ENCODE peak calls at places on chromosomes 5 and 9, in nine cellular contexts. One of them, this sample, is unnamed.
A peak's percentile ranks its signal among the peaks of the same experiment; 100 is the strongest.

GRCh38 chr9:90871327-90871935 is 69.8 kb downstream of the SYK start:
- DNase-seq in GM23338: no peak
- DNase-seq in IMR-90: no peak
- DNase-seq in uterus: no peak
- DNase-seq in psoas muscle: no peak
- DNase-seq in right lobe of liver: no peak
- DNase-seq in effector memory CD4-positive, alpha-beta T cell: no peak
- DNase-seq in prostate gland: no peak
- DNase-seq in CD4-positive, alpha-beta memory T cell: no peak
- DNase-seq in this sample: no peak

GRCh38 chr5:150001660-150002493 is 1.3 kb downstream of the HMGXB3 start:
- DNase-seq in effector memory CD4-positive, alpha-beta T cell: peak; percentile 29
- DNase-seq in CD4-positive, alpha-beta memory T cell: peak; percentile 66
- DNase-seq in GM23338: peak; percentile 78
- DNase-seq in IMR-90: peak; percentile 75
- DNase-seq in prostate gland: peak; percentile 41
- DNase-seq in uterus: no peak
- DNase-seq in right lobe of liver: no peak
- DNase-seq in psoas muscle: no peak
- DNase-seq in this sample: no peak

GRCh38 chr9:133028221-133028620 is 2.6 kb upstream of the GTF3C5 start:
- DNase-seq in psoas muscle: no peak
- DNase-seq in uterus: no peak
- DNase-seq in effector memory CD4-positive, alpha-beta T cell: no peak
- DNase-seq in IMR-90: no peak
- DNase-seq in CD4-positive, alpha-beta memory T cell: no peak
- DNase-seq in prostate gland: no peak
- DNase-seq in GM23338: no peak
- DNase-seq in right lobe of liver: no peak
- DNase-seq in this sample: no peak

GRCh38 chr5:168865973-168866372 is 286.8 kb upstream of the PANK3 start:
- DNase-seq in GM23338: peak; percentile 60
- DNase-seq in effector memory CD4-positive, alpha-beta T cell: no peak
- DNase-seq in CD4-positive, alpha-beta memory T cell: no peak
- DNase-seq in psoas muscle: no peak
- DNase-seq in right lobe of liver: no peak
- DNase-seq in IMR-90: no peak
- DNase-seq in uterus: no peak
- DNase-seq in prostate gland: no peak
- DNase-seq in this sample: no peak

GRCh38 chr5:169422087-169422486 is 121.1 kb upstream of the SLIT3 start:
- DNase-seq in CD4-positive, alpha-beta memory T cell: no peak
- DNase-seq in psoas muscle: no peak
- DNase-seq in prostate gland: no peak
- DNase-seq in effector memory CD4-positive, alpha-beta T cell: no peak
- DNase-seq in right lobe of liver: no peak
- DNase-seq in uterus: no peak
- DNase-seq in IMR-90: no peak
- DNase-seq in GM23338: no peak
- DNase-seq in this sample: peak; percentile 59

GRCh38 chr5:129474544-129474943 is 14.4 kb downstream of the ADAMTS19 start:
- DNase-seq in right lobe of liver: no peak
- DNase-seq in CD4-positive, alpha-beta memory T cell: no peak
- DNase-seq in uterus: no peak
- DNase-seq in prostate gland: no peak
- DNase-seq in effector memory CD4-positive, alpha-beta T cell: no peak
- DNase-seq in GM23338: no peak
- DNase-seq in psoas muscle: no peak
- DNase-seq in IMR-90: no peak
- DNase-seq in this sample: no peak

GRCh38 chr9:123353984-123354591 is 1.9 kb upstream of the CRB2 start:
- DNase-seq in effector memory CD4-positive, alpha-beta T cell: no peak
- DNase-seq in GM23338: peak; percentile 91
- DNase-seq in IMR-90: peak; percentile 46
- DNase-seq in CD4-positive, alpha-beta memory T cell: peak; percentile 21
- DNase-seq in prostate gland: peak; percentile 40
- DNase-seq in right lobe of liver: no peak
- DNase-seq in uterus: peak; percentile 76
- DNase-seq in psoas muscle: peak; percentile 81
- DNase-seq in this sample: peak; percentile 44

GRCh38 chr5:179858241-179858585 is 404 bp downstream of the MRNIP start:
- DNase-seq in uterus: no peak
- DNase-seq in CD4-positive, alpha-beta memory T cell: no peak
- DNase-seq in GM23338: peak; percentile 67
- DNase-seq in effector memory CD4-positive, alpha-beta T cell: peak; percentile 24
- DNase-seq in prostate gland: peak; percentile 30
- DNase-seq in IMR-90: peak; percentile 17
- DNase-seq in psoas muscle: peak; percentile 56
- DNase-seq in right lobe of liver: peak; percentile 63
- DNase-seq in this sample: peak; percentile 71

GRCh38 chr9:87340391-87340790 is 157.3 kb upstream of the DAPK1 start:
- DNase-seq in uterus: no peak
- DNase-seq in psoas muscle: no peak
- DNase-seq in CD4-positive, alpha-beta memory T cell: no peak
- DNase-seq in effector memory CD4-positive, alpha-beta T cell: no peak
- DNase-seq in GM23338: no peak
- DNase-seq in right lobe of liver: no peak
- DNase-seq in prostate gland: no peak
- DNase-seq in IMR-90: no peak
- DNase-seq in this sample: no peak

GRCh38 chr5:135034963-135035677 is 1.1 kb upstream of the PITX1 start:
- DNase-seq in effector memory CD4-positive, alpha-beta T cell: no peak
- DNase-seq in CD4-positive, alpha-beta memory T cell: no peak
- DNase-seq in GM23338: no peak
- DNase-seq in IMR-90: no peak
- DNase-seq in uterus: no peak
- DNase-seq in prostate gland: no peak
- DNase-seq in right lobe of liver: no peak
- DNase-seq in psoas muscle: peak; percentile 71
- DNase-seq in this sample: no peak

GRCh38 chr5:156593546-156593945 is 256.5 kb upstream of the PPP1R2B start:
- DNase-seq in uterus: no peak
- DNase-seq in prostate gland: no peak
- DNase-seq in right lobe of liver: no peak
- DNase-seq in GM23338: no peak
- DNase-seq in psoas muscle: no peak
- DNase-seq in CD4-positive, alpha-beta memory T cell: no peak
- DNase-seq in IMR-90: no peak
- DNase-seq in effector memory CD4-positive, alpha-beta T cell: no peak
- DNase-seq in this sample: no peak

GRCh38 chr5:175659546-175660248 is 1.8 kb downstream of the HRH2 start:
- DNase-seq in GM23338: no peak
- DNase-seq in CD4-positive, alpha-beta memory T cell: no peak
- DNase-seq in effector memory CD4-positive, alpha-beta T cell: no peak
- DNase-seq in uterus: no peak
- DNase-seq in prostate gland: no peak
- DNase-seq in IMR-90: no peak
- DNase-seq in psoas muscle: no peak
- DNase-seq in right lobe of liver: no peak
- DNase-seq in this sample: no peak

GRCh38 chr5:56064984-56065383 is 70.2 kb upstream of the IL6ST start:
- DNase-seq in prostate gland: no peak
- DNase-seq in IMR-90: peak; percentile 68
- DNase-seq in GM23338: no peak
- DNase-seq in CD4-positive, alpha-beta memory T cell: no peak
- DNase-seq in effector memory CD4-positive, alpha-beta T cell: no peak
- DNase-seq in uterus: no peak
- DNase-seq in psoas muscle: no peak
- DNase-seq in right lobe of liver: no peak
- DNase-seq in this sample: no peak

GRCh38 chr5:157464518-157465171 is 4.6 kb downstream of the NIPAL4 start:
- DNase-seq in right lobe of liver: no peak
- DNase-seq in GM23338: peak; percentile 41
- DNase-seq in effector memory CD4-positive, alpha-beta T cell: no peak
- DNase-seq in CD4-positive, alpha-beta memory T cell: no peak
- DNase-seq in uterus: peak; percentile 88
- DNase-seq in prostate gland: peak; percentile 63
- DNase-seq in IMR-90: peak; percentile 90
- DNase-seq in psoas muscle: no peak
- DNase-seq in this sample: no peak

GRCh38 chr9:129208191-129209091 is 30.4 kb upstream of the IER5L start:
- DNase-seq in prostate gland: no peak
- DNase-seq in IMR-90: no peak
- DNase-seq in effector memory CD4-positive, alpha-beta T cell: no peak
- DNase-seq in GM23338: peak; percentile 96
- DNase-seq in right lobe of liver: no peak
- DNase-seq in uterus: no peak
- DNase-seq in psoas muscle: peak; percentile 44
- DNase-seq in CD4-positive, alpha-beta memory T cell: no peak
- DNase-seq in this sample: peak; percentile 27

GRCh38 chr5:36744041-36744677 is 132.4 kb upstream of the NIPBL start:
- DNase-seq in effector memory CD4-positive, alpha-beta T cell: no peak
- DNase-seq in GM23338: no peak
- DNase-seq in right lobe of liver: peak; percentile 81
- DNase-seq in psoas muscle: no peak
- DNase-seq in uterus: no peak
- DNase-seq in IMR-90: no peak
- DNase-seq in CD4-positive, alpha-beta memory T cell: no peak
- DNase-seq in prostate gland: peak; percentile 82
- DNase-seq in this sample: no peak
- H3K27ac ChIP-seq in effector memory CD4-positive, alpha-beta T cell: no peak overlapping the region
- H3K27ac ChIP-seq in GM23338: peak overlapping the region; percentile 84
- H3K27ac ChIP-seq in right lobe of liver: no peak overlapping the region
- H3K27ac ChIP-seq in psoas muscle: peak overlapping the region; percentile 64
- H3K27ac ChIP-seq in uterus: peak overlapping the region; percentile 71
- H3K27ac ChIP-seq in IMR-90: no peak overlapping the region
- H3K27ac ChIP-seq in CD4-positive, alpha-beta memory T cell: no peak overlapping the region
- H3K27ac ChIP-seq in prostate gland: peak overlapping the region; percentile 94
- H3K27ac ChIP-seq in this sample: peak overlapping the region; percentile 69

DNA sequence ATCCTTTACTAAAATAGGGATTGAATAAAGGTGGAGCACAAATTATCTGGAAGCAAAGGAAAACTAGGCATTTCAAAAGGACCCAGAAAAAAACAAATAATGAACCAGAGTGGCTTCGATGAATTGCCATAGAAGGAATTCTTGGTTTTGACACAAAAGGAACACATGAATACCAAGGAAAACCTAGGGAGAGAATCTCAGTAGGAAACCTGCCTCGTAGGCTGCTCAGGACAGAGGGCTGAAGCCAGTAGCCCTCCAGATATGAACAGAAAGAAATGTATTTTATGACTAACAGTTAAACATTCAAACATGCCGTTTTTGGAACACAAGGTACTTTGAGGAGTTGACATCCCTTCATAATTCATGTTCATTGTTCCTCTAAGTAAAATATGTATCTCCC is 245.5 kb downstream of the SLF1 start:
- DNase-seq in uterus: no peak
- DNase-seq in GM23338: no peak
- DNase-seq in effector memory CD4-positive, alpha-beta T cell: no peak
- DNase-seq in CD4-positive, alpha-beta memory T cell: no peak
- DNase-seq in prostate gland: no peak
- DNase-seq in right lobe of liver: no peak
- DNase-seq in psoas muscle: no peak
- DNase-seq in IMR-90: no peak
- DNase-seq in this sample: no peak
- H3K4me1 ChIP-seq in uterus: no peaks in the 10 kb centered on the region
- H3K4me1 ChIP-seq in GM23338: peaks cover 38% of the 10 kb centered on the region
- H3K4me1 ChIP-seq in effector memory CD4-positive, alpha-beta T cell: no peaks in the 10 kb centered on the region
- H3K4me1 ChIP-seq in CD4-positive, alpha-beta memory T cell: no peaks in the 10 kb centered on the region
- H3K4me1 ChIP-seq in prostate gland: no peaks in the 10 kb centered on the region
- H3K4me1 ChIP-seq in right lobe of liver: no peaks in the 10 kb centered on the region
- H3K4me1 ChIP-seq in psoas muscle: no peaks in the 10 kb centered on the region
- H3K4me1 ChIP-seq in IMR-90: no peaks in the 10 kb centered on the region
- H3K4me1 ChIP-seq in this sample: no peaks in the 10 kb centered on the region

DNA sequence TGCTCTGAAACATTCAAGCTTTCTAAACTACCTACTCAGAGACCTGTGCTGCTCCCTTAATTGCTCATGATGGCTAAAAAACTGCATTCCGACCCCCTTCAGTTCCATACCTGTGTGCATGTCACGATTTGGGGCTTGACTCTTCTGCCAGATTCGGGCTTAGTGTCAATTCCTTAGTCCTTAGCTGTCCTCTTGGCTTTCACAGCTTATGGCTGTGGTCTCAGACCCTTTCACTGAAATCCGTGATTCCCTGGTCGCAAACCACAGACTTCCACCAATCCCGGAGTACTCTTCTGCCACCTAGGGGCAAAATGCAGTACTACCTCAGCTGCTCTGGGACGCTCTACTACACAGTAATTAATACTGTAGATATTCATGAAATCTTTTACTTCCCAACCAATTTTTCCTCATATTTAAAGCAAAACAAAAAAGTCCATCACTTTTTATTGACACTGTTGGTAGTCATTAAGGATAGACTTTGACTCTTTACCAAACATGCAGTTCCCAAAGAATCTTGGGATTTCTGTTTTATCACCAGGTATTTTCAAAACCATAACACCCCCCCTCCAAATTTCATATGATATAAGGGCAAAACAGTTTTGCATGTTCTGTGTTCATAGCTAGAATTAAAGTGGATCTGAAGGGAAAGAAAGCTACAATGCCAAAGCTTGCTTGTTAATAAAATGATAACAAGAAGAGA is 617.4 kb downstream of the SLCO4C1 start:
- DNase-seq in right lobe of liver: no peak
- DNase-seq in uterus: peak; percentile 17
- DNase-seq in CD4-positive, alpha-beta memory T cell: peak; percentile 8
- DNase-seq in prostate gland: peak; percentile 6
- DNase-seq in psoas muscle: no peak
- DNase-seq in IMR-90: peak; percentile 47
- DNase-seq in GM23338: peak; percentile 83
- DNase-seq in effector memory CD4-positive, alpha-beta T cell: no peak
- DNase-seq in this sample: peak; percentile 32
- H3K4me3 ChIP-seq in right lobe of liver: no peak overlapping the region
- H3K4me3 ChIP-seq in uterus: no peak overlapping the region
- H3K4me3 ChIP-seq in CD4-positive, alpha-beta memory T cell: no peak overlapping the region
- H3K4me3 ChIP-seq in prostate gland: no peak overlapping the region
- H3K4me3 ChIP-seq in psoas muscle: no peak overlapping the region
- H3K4me3 ChIP-seq in IMR-90: no peak overlapping the region
- H3K4me3 ChIP-seq in GM23338: peak overlapping the region; percentile 28
- H3K4me3 ChIP-seq in effector memory CD4-positive, alpha-beta T cell: no peak overlapping the region
- H3K4me3 ChIP-seq in this sample: no peak overlapping the region

GRCh38 chr9:136618578-136619547 is 43.9 kb upstream of the EGFL7 start:
- DNase-seq in prostate gland: no peak
- DNase-seq in CD4-positive, alpha-beta memory T cell: no peak
- DNase-seq in IMR-90: no peak
- DNase-seq in effector memory CD4-positive, alpha-beta T cell: no peak
- DNase-seq in psoas muscle: no peak
- DNase-seq in GM23338: no peak
- DNase-seq in right lobe of liver: peak; percentile 84
- DNase-seq in uterus: no peak
- DNase-seq in this sample: no peak
- H3K27ac ChIP-seq in prostate gland: no peak overlapping the region
- H3K27ac ChIP-seq in CD4-positive, alpha-beta memory T cell: no peak overlapping the region
- H3K27ac ChIP-seq in IMR-90: no peak overlapping the region
- H3K27ac ChIP-seq in effector memory CD4-positive, alpha-beta T cell: no peak overlapping the region
- H3K27ac ChIP-seq in psoas muscle: no peak overlapping the region
- H3K27ac ChIP-seq in GM23338: no peak overlapping the region
- H3K27ac ChIP-seq in right lobe of liver: peak overlapping the region; percentile 80
- H3K27ac ChIP-seq in uterus: no peak overlapping the region
- H3K27ac ChIP-seq in this sample: peak overlapping the region; percentile 52

This sample was measured in pancreas.